ENCODE peak calls at places on chromosomes 13 and 19, in six cellular contexts. D is mesendoderm, T is mucosa of gallbladder, Y is RCC 7860, P is NCI-H1048, I is NCI-H526. L is an unnamed sample.

GRCh38 chr13:36154567-36155231 is 23.5 kb upstream of the DCLK1 start:
- DNase-seq in D (peak), T (no peak), Y (no peak), P (no peak), I (peak), L (no peak)

GRCh38 chr13:51785592-51786424 is 18.2 kb downstream of the DHRS12 start:
- DNase-seq in D (peak), T (no peak), Y (no peak), P (no peak), I (peak), L (no peak)

GRCh38 chr19:12838182-12838890 is at the start of gene MAST1:
- DNase-seq in D (peak), T (no peak), Y (no peak), P (no peak), I (peak), L (peak)

GRCh38 chr13:48840366-48840765 is 135.3 kb upstream of the FNDC3A start:
- DNase-seq in D (no peak), T (no peak), Y (no peak), P (no peak), I (no peak), L (no peak)

GRCh38 chr13:51729853-51730553 is 74.0 kb downstream of the DHRS12 start:
- DNase-seq in D (peak), T (peak), Y (peak), P (no peak), I (no peak), L (peak)

GRCh38 chr19:40700083-40700482 is 9.6 kb upstream of the NUMBL start:
- DNase-seq in D (peak), T (no peak), Y (no peak), P (no peak), I (no peak), L (no peak)

GRCh38 chr19:35347930-35348298 is 212 bp downstream of the FFAR1 start:
- DNase-seq in D (no peak), T (no peak), Y (no peak), P (no peak), I (no peak), L (no peak)

GRCh38 chr13:91904005-91904404 is 505.6 kb downstream of the GPC5 start:
- DNase-seq in D (no peak), T (no peak), Y (no peak), P (no peak), I (no peak), L (peak)

GRCh38 chr19:45439569-45440258 is 16.0 kb upstream of the ERCC1 start:
- DNase-seq in D (peak), T (peak), Y (peak), P (no peak), I (peak), L (peak)

GRCh38 chr13:72029981-72030380 is 163.0 kb upstream of the DACH1 start:
- DNase-seq in D (no peak), T (no peak), Y (no peak), P (no peak), I (no peak), L (no peak)

GRCh38 chr19:49327878-49328544 is 3.0 kb upstream of the SLC6A16 start:
- DNase-seq in D (peak), T (no peak), Y (no peak), P (no peak), I (peak), L (peak)

GRCh38 chr19:6412111-6412999 is 12.3 kb downstream of the KHSRP start:
- DNase-seq in D (peak), T (no peak), Y (peak), P (no peak), I (peak), L (peak)

GRCh38 chr19:46639356-46640061 is 3.5 kb upstream of the GNG8 start:
- DNase-seq in D (peak), T (peak), Y (peak), P (no peak), I (no peak), L (peak)

GRCh38 chr19:4367781-4368127 is 24.4 kb downstream of the MPND start:
- DNase-seq in D (no peak), T (no peak), Y (no peak), P (no peak), I (no peak), L (no peak)

GRCh38 chr19:16895467-16896097 is 6.8 kb downstream of the F2RL3 start:
- DNase-seq in D (no peak), T (no peak), Y (no peak), P (no peak), I (no peak), L (no peak)

GRCh38 chr19:50607388-50607787 is 32.3 kb downstream of the SYT3 start:
- DNase-seq in D (no peak), T (no peak), Y (no peak), P (no peak), I (no peak), L (no peak)

GRCh38 chr19:15812059-15812722 is 3.3 kb downstream of the OR10H1 start:
- DNase-seq in D (no peak), T (no peak), Y (peak), P (no peak), I (peak), L (no peak)

GRCh38 chr13:66578305-66578704 is 651.8 kb downstream of the PCDH9 start:
- DNase-seq in D (no peak), T (no peak), Y (no peak), P (no peak), I (no peak), L (no peak)

GRCh38 chr19:42081584-42082258 is 5.8 kb downstream of the ZNF574 start:
- DNase-seq in D (peak), T (no peak), Y (no peak), P (no peak), I (peak), L (peak)

GRCh38 chr13:54301085-54301484 is 1272.5 kb downstream of the OLFM4 start:
- DNase-seq in D (peak), T (no peak), Y (no peak), P (no peak), I (peak), L (no peak)

GRCh38 chr19:50252111-50252886 is 48.9 kb downstream of the MYH14 start:
- DNase-seq in D (peak), T (no peak), Y (no peak), P (no peak), I (peak), L (peak)

GRCh38 chr13:69706807-69707206 is 400.8 kb upstream of the ATXN8OS start:
- DNase-seq in D (no peak), T (no peak), Y (no peak), P (no peak), I (no peak), L (no peak)

GRCh38 chr19:41541990-41542584 is 33.9 kb upstream of the CEACAM21 start:
- DNase-seq in D (peak), T (peak), Y (no peak), P (no peak), I (peak), L (peak)

GRCh38 chr13:94362411-94362909 is 117.0 kb downstream of the DCT start:
- DNase-seq in D (peak), T (peak), Y (peak), P (peak), I (peak), L (peak)

GRCh38 chr19:31232871-31233270 is 116.4 kb downstream of the TSHZ3 start:
- DNase-seq in D (no peak), T (no peak), Y (no peak), P (no peak), I (no peak), L (no peak)

GRCh38 chr13:50127017-50127725 is 111.9 kb downstream of the KCNRG start:
- DNase-seq in D (peak), T (peak), Y (no peak), P (no peak), I (no peak), L (no peak)

GRCh38 chr19:38079926-38080380 is 144.1 kb downstream of the DPF1 start:
- DNase-seq in D (peak), T (peak), Y (peak), P (no peak), I (no peak), L (peak)

GRCh38 chr13:72424059-72424458 is 303.4 kb downstream of the MZT1 start:
- DNase-seq in D (peak), T (no peak), Y (no peak), P (no peak), I (no peak), L (no peak)

GRCh38 chr19:11191934-11192333 is 5.4 kb downstream of the KANK2 start:
- DNase-seq in D (no peak), T (no peak), Y (no peak), P (no peak), I (no peak), L (no peak)